ENCODE peak calls at places on chromosome 17, in six cellular contexts. P is HepG2, A is K562, S is upper lobe of left lung, E is HCT116, N is GM12878. L is an unnamed sample. For H3K9me3, the result is how much of the 10 kb centered on the place peaks cover.

GRCh38 chr17:35063514-35064223 is at the start of gene RFFL:
- ATAC-seq in P (peak), A (peak), S (peak), E (peak), N (peak), L (peak)

GRCh38 chr17:78239489-78239931 is 8.1 kb downstream of the TMEM235 start:
- ATAC-seq in P (no peak), A (peak), S (no peak), E (no peak), N (peak), L (no peak)

GRCh38 chr17:16374129-16374528 is 6.8 kb upstream of the UBB start:
- ATAC-seq in P (no peak), A (no peak), S (peak), E (no peak), N (no peak), L (peak)

GRCh38 chr17:56637254-56637653 is 43.8 kb downstream of the NOG start:
- ATAC-seq in P (no peak), A (no peak), S (no peak), E (no peak), N (no peak), L (no peak)

GRCh38 chr17:50926523-50926922 is 60.4 kb upstream of the TOB1 start:
- ATAC-seq in P (no peak), A (no peak), S (no peak), E (no peak), N (no peak), L (no peak)

GRCh38 chr17:48215583-48216139 is 108.1 kb downstream of the SNX11 start:
- ATAC-seq in P (peak), A (peak), S (no peak), E (peak), N (peak), L (no peak)

GRCh38 chr17:4607773-4608187 is 23.5 kb downstream of the SMTNL2 start:
- ATAC-seq in P (no peak), A (no peak), S (no peak), E (no peak), N (no peak), L (peak)

GRCh38 chr17:20262116-20262977 is 205.0 kb downstream of the LGALS9B start:
- ATAC-seq in P (no peak), A (no peak), S (no peak), E (no peak), N (no peak), L (no peak)

GRCh38 chr17:18314059-18314730 is 599 bp downstream of the TOP3A start:
- ATAC-seq in P (peak), A (peak), S (no peak), E (no peak), N (peak), L (no peak)

GRCh38 chr17:5978496-5978895 is 91.7 kb upstream of the WSCD1 start:
- ATAC-seq in P (no peak), A (no peak), S (no peak), E (no peak), N (no peak), L (no peak)

GRCh38 chr17:37742114-37742761 is 2.6 kb downstream of the HNF1B start:
- ATAC-seq in P (no peak), A (peak), S (no peak), E (peak), N (no peak), L (no peak)

GRCh38 chr17:63439682-63440081 is 6.4 kb downstream of the CYB561 start:
- ATAC-seq in P (no peak), A (no peak), S (no peak), E (no peak), N (no peak), L (peak)

GRCh38 chr17:8829036-8829941 is 30.1 kb upstream of the MFSD6L start:
- ATAC-seq in P (no peak), A (no peak), S (peak), E (no peak), N (no peak), L (no peak)

GRCh38 chr17:46720408-46720807 is 98.1 kb downstream of the WNT3 start:
- ATAC-seq in P (no peak), A (no peak), S (no peak), E (no peak), N (no peak), L (no peak)

GRCh38 chr17:41678411-41678906 is 10.2 kb upstream of the EIF1 start:
- ATAC-seq in P (peak), A (peak), S (peak), E (peak), N (peak), L (peak)

GRCh38 chr17:64006361-64007088 is 8.4 kb downstream of the PRR29 start:
- ATAC-seq in P (peak), A (peak), S (peak), E (peak), N (no peak), L (peak)

GRCh38 chr17:66351053-66351452 is 48.6 kb downstream of the PRKCA start:
- ATAC-seq in P (no peak), A (no peak), S (peak), E (no peak), N (no peak), L (no peak)

GRCh38 chr17:75679706-75680201 is 12.6 kb downstream of the SAP30BP start:
- ATAC-seq in P (peak), A (no peak), S (peak), E (peak), N (no peak), L (peak)

GRCh38 chr17:31687505-31688126 is 171.4 kb downstream of the COPRS start:
- ATAC-seq in P (no peak), A (no peak), S (no peak), E (no peak), N (no peak), L (no peak)

GRCh38 chr17:39652635-39653315 is 12.4 kb upstream of the TCAP start:
- ATAC-seq in P (peak), A (no peak), S (no peak), E (no peak), N (peak), L (no peak)

GRCh38 chr17:57599271-57600045 is 145.6 kb downstream of the CCDC182 start:
- ATAC-seq in P (no peak), A (no peak), S (no peak), E (no peak), N (no peak), L (no peak)

GRCh38 chr17:55271958-55272710 is 7.4 kb downstream of the HLF start:
- ATAC-seq in P (peak), A (no peak), S (no peak), E (no peak), N (no peak), L (no peak)

GRCh38 chr17:57402691-57403090 is 146.4 kb downstream of the MSI2 start:
- ATAC-seq in P (no peak), A (no peak), S (no peak), E (no peak), N (no peak), L (no peak)

GRCh38 chr17:43366809-43367587 is 31.8 kb upstream of the ARL4D start:
- ATAC-seq in P (no peak), A (no peak), S (no peak), E (no peak), N (no peak), L (no peak)

GRCh38 chr17:13539421-13539820 is 62.3 kb downstream of the HS3ST3A1 start:
- ATAC-seq in P (no peak), A (no peak), S (no peak), E (no peak), N (no peak), L (no peak)

GRCh38 chr17:21452377-21453143 is 76.4 kb downstream of the KCNJ12 start:
- ATAC-seq in P (peak), A (peak), S (peak), E (peak), N (no peak), L (peak)

GRCh38 chr17:78986048-78986648 is 6.4 kb upstream of the LGALS3BP start:
- ATAC-seq in P (peak), A (peak), S (no peak), E (peak), N (peak), L (peak)

GRCh38 chr17:31680126-31680525 is 178.9 kb downstream of the COPRS start:
- ATAC-seq in P (no peak), A (no peak), S (no peak), E (no peak), N (peak), L (no peak)

GRCh38 chr17:50265690-50266306 is 8.5 kb upstream of the TMEM92 start:
- ATAC-seq in P (no peak), A (no peak), S (no peak), E (no peak), N (no peak), L (no peak)

GRCh38 chr17:57413848-57414651 is 157.7 kb downstream of the MSI2 start:
- ATAC-seq in P (peak), A (no peak), S (no peak), E (no peak), N (no peak), L (no peak)

GRCh38 chr17:68610554-68610953 is 9.4 kb upstream of the FAM20A start:
- ATAC-seq in P (no peak), A (no peak), S (no peak), E (no peak), N (no peak), L (no peak)

GRCh38 chr17:65314212-65314611 is 177.0 kb downstream of the RGS9 start:
- ATAC-seq in P (no peak), A (no peak), S (no peak), E (no peak), N (no peak), L (no peak)

GRCh38 chr17:20281860-20282259 is 185.5 kb downstream of the LGALS9B start:
- ATAC-seq in P (no peak), A (no peak), S (no peak), E (no peak), N (no peak), L (peak)

GRCh38 chr17:32528825-32529224 is 42.0 kb downstream of the CDK5R1 start:
- ATAC-seq in P (no peak), A (no peak), S (no peak), E (no peak), N (no peak), L (no peak)

GRCh38 chr17:47305302-47305923 is 18.3 kb upstream of the EFCAB13 start:
- ATAC-seq in P (peak), A (no peak), S (peak), E (peak), N (peak), L (peak)

GRCh38 chr17:42891539-42892152 is 9.0 kb upstream of the G6PC1 start:
- ATAC-seq in P (peak), A (peak), S (peak), E (no peak), N (no peak), L (peak)

GRCh38 chr17:57899391-57899790 is 49.5 kb upstream of the MRPS23 start:
- ATAC-seq in P (no peak), A (no peak), S (no peak), E (peak), N (no peak), L (peak)

GRCh38 chr17:44311562-44312181 is 3.3 kb downstream of the RUNDC3A start:
- ATAC-seq in P (no peak), A (no peak), S (no peak), E (no peak), N (no peak), L (no peak)

GRCh38 chr17:69802045-69802740 is 272.8 kb upstream of the KCNJ16 start:
- ATAC-seq in P (no peak), A (peak), S (no peak), E (no peak), N (no peak), L (no peak)

GRCh38 chr17:40553694-40554534 is 11.4 kb downstream of the CCR7 start:
- ATAC-seq in P (no peak), A (peak), S (peak), E (no peak), N (peak), L (peak)

DNA sequence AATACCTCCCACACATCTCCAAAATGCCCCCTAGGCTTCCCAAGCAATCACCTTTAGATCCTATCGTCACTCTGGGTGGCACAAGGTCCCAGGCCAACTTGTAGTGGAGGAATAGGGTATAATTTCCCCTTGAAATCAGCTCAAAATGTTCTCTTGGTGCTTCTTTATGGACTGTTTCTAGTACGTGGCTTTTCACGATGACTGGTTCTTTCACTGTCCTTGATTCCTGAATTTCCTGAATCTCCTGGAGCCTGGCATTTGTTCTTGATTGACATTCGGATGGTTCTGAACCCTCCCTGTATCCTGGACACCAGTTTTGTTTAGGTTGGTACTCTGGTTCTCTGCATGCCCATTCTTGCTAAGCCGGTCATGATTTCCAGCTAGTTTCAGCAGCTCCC is 6.9 kb upstream of the VPS53 start:
- ATAC-seq in P (no peak), A (no peak), S (no peak), E (no peak), N (no peak), L (no peak)
- TF ChIP-seq POLR2AphosphoS5 in P (no peak), A (no peak), S (no peak), E (no peak), N (no peak), L (no peak)

GRCh38 chr17:83201206-83202001 is 122.0 kb downstream of the METRNL start:
- ATAC-seq in P (no peak), A (no peak), S (no peak), E (no peak), N (no peak), L (no peak)
- H3K9me3 ChIP-seq in P (under half), A (under half), S (under half), E (under half), N (under half), L (under half)

GRCh38 chr17:76714822-76715461 is 4.2 kb upstream of the MXRA7 start:
- ATAC-seq in P (peak), A (peak), S (no peak), E (peak), N (peak), L (no peak)

GRCh38 chr17:76714336-76714735 is 3.6 kb upstream of the MXRA7 start:
- ATAC-seq in P (no peak), A (no peak), S (no peak), E (no peak), N (no peak), L (no peak)

GRCh38 chr17:76716834-76717205 is 6.1 kb upstream of the MXRA7 start:
- ATAC-seq in P (no peak), A (no peak), S (no peak), E (no peak), N (no peak), L (no peak)

GRCh38 chr17:76715462-76715830 is 4.7 kb upstream of the MXRA7 start:
- ATAC-seq in P (no peak), A (no peak), S (no peak), E (no peak), N (no peak), L (no peak)

GRCh38 chr17:76716146-76716833 is 5.5 kb upstream of the MXRA7 start:
- ATAC-seq in P (no peak), A (peak), S (peak), E (no peak), N (no peak), L (peak)
- TF ChIP-seq POLR2A in P (no peak), A (no peak), S (peak), E (no peak), N (peak), L (no peak)

DNA sequence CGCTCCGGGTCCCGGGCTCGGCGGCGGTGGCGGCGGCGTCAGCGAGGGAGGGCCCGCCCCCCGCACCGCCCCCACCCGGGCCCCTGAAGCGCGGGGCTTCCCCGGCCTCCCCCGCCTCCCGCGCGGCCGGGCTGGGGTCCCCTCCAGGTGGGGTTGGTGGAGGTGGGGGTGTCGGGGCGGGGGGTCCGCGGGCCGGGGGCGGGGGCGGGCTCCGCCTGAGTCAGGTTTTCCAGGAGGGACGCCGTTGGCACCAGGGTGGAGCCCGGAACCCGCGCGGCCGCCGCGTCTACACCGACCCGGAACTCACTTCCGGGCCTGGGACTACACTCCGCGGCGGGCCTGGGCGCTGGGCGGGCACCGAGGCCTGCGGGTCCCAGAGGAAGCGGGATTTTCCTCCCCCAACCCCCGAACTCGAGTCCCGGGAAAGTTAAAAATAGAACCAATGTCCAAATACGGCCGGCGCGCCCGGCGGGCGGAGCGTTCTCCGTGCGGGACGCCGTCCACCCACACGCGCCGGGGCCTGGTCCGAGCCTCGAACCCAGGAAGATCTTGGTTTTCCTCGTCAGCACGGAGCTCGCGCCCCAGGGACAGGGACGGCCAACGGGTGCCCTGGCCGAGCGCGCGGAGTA is 6.6 kb downstream of the MYO1C start:
- ATAC-seq in P (peak), A (peak), S (no peak), E (peak), N (peak), L (peak)
- TF ChIP-seq POLR2AphosphoS5 in P (no peak), A (no peak), S (no peak), E (peak), N (peak), L (peak)

GRCh38 chr17:29980261-29980660 is 38.8 kb downstream of the EFCAB5 start:
- ATAC-seq in P (no peak), A (no peak), S (no peak), E (no peak), N (no peak), L (no peak)
- H3K9me3 ChIP-seq in P (under half), A (under half), S (under half), E (under half), N (under half), L (under half)

GRCh38 chr17:28843810-28844137 is 1.2 kb upstream of the FAM222B start:
- ATAC-seq in P (no peak), A (no peak), S (no peak), E (no peak), N (no peak), L (no peak)

GRCh38 chr17:28839221-28839620 is 3.4 kb downstream of the FAM222B start:
- ATAC-seq in P (no peak), A (no peak), S (no peak), E (no peak), N (no peak), L (no peak)

GRCh38 chr17:28841901-28842281 is 699 bp downstream of the FAM222B start:
- ATAC-seq in P (peak), A (peak), S (peak), E (peak), N (peak), L (peak)

GRCh38 chr17:28846231-28846630 is 3.6 kb upstream of the FAM222B start:
- ATAC-seq in P (no peak), A (no peak), S (no peak), E (no peak), N (no peak), L (no peak)

DNA sequence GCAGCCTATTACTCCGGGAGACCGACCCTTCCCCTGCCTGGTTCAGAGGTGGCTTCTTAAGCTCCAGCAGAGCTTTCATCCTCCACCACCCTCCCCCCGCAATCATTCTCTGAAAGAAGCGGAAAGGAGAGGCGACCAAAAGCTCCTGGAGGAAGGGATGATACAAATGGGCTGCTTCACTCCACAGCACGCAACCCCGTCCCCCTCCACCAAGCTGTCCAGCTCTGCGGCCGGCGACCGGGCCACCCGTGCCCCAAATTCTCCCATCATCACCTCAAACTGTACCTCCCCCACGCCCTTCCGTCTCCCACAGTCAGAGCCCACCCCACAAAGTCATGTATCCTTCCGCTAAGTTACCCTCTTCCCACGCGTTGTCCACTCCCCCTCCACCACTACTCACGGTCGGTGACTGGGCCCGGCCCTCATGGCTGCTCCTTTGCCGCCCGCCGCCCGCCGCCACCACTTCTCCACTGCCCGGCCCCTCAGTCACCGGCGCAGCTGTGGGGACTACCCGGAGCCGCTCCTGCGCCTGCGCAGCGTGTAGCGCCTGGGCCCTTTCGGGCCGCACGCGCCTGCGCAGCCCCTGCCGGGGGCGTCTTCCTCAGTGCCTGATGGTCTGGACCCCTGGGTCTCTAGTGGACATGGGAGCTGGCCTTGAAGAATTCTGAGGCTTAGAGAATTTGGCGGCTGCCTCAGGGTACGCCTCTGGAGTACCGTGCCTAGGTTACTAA is at the start of gene FAM222B:
- ATAC-seq in P (peak), A (peak), S (peak), E (peak), N (peak), L (peak)
- TF ChIP-seq POLR2A in P (peak), A (peak), S (peak), E (peak), N (peak), L (peak)

GRCh38 chr17:80270104-80270503 is 9.5 kb downstream of the RNF213 start:
- ATAC-seq in P (no peak), A (no peak), S (no peak), E (no peak), N (no peak), L (no peak)
- TF ChIP-seq POLR2AphosphoS5 in P (no peak), A (no peak), S (no peak), E (no peak), N (no peak), L (no peak)

DNA sequence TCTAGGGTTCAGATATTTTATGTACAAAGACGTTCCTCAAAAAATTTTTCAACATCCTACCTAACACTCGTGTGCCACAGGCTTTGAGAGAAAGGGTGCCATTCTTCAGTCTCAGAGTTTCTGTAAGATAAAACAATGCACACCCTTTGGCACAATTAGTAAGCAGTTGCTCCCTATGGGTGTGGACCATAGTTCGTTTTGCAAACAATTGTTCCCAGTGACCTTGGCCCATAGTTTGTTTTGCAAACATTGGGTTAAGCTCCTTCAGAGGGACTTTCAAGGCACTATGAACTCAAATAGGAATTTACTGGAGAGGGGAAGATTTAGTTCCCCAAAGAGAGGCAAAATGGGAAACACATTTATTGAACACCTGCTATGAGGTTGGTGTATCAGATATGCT is 220.3 kb upstream of the CA10 start:
- ATAC-seq in P (peak), A (no peak), S (no peak), E (no peak), N (no peak), L (no peak)
- H3K9me3 ChIP-seq in P (under half), A (under half), S (under half), E (under half), N (under half), L (under half)